ENCODE peak calls at places on chromosomes 4 and X, in five cellular contexts. P, R, W, L and S are unnamed samples.

GRCh38 chrX:120308558-120308957 is 2.7 kb downstream of the TMEM255A start:
- DNase-seq in P (no peak), R (no peak), W (no peak), L (peak), S (no peak)

GRCh38 chr4:26619784-26620183 is 35.9 kb downstream of the TBC1D19 start:
- DNase-seq in P (peak), R (no peak), W (no peak), L (no peak), S (no peak)

GRCh38 chrX:39705299-39705698 is 392.5 kb downstream of the BCOR start:
- DNase-seq in P (peak), R (peak), W (no peak), L (peak), S (no peak)

GRCh38 chr4:140789752-140790151 is 33.6 kb upstream of the TBC1D9 start:
- DNase-seq in P (peak), R (no peak), W (no peak), L (no peak), S (no peak)

GRCh38 chrX:14865201-14865600 is 7.7 kb downstream of the FANCB start:
- DNase-seq in P (peak), R (no peak), W (no peak), L (no peak), S (no peak)

GRCh38 chr4:38007645-38008044 is 47.4 kb downstream of the PTTG2 start:
- DNase-seq in P (no peak), R (no peak), W (no peak), L (no peak), S (no peak)

GRCh38 chr4:1172971-1173757 is 781 bp upstream of the SPON2 start:
- DNase-seq in P (peak), R (no peak), W (no peak), L (peak), S (no peak)

GRCh38 chrX:20545538-20545937 is 278.8 kb upstream of the RPS6KA3 start:
- DNase-seq in P (peak), R (no peak), W (no peak), L (no peak), S (no peak)

GRCh38 chrX:50747471-50747900 is 66.5 kb downstream of the SHROOM4 start:
- DNase-seq in P (peak), R (no peak), W (no peak), L (no peak), S (no peak)

GRCh38 chrX:130058667-130059066 is 51.6 kb downstream of the ELF4 start:
- DNase-seq in P (no peak), R (no peak), W (no peak), L (no peak), S (no peak)

GRCh38 chr4:138952405-138952804 is 63.2 kb upstream of the NOCT start:
- DNase-seq in P (peak), R (no peak), W (no peak), L (no peak), S (no peak)

GRCh38 chrX:52983526-52983925 is 25.2 kb upstream of the FAM156A start:
- DNase-seq in P (no peak), R (no peak), W (no peak), L (peak), S (no peak)

GRCh38 chr4:129614581-129614980 is 518.6 kb downstream of the C4orf33 start:
- DNase-seq in P (no peak), R (no peak), W (no peak), L (no peak), S (no peak)

GRCh38 chr4:4433941-4434340 is 47.0 kb downstream of the NSG1 start:
- DNase-seq in P (no peak), R (no peak), W (no peak), L (no peak), S (no peak)

GRCh38 chrX:20500171-20500865 is 233.6 kb upstream of the RPS6KA3 start:
- DNase-seq in P (no peak), R (no peak), W (no peak), L (no peak), S (no peak)

GRCh38 chrX:20263474-20263873 is 3.2 kb downstream of the RPS6KA3 start:
- DNase-seq in P (peak), R (no peak), W (no peak), L (no peak), S (no peak)

GRCh38 chrX:126137899-126138298 is 28.2 kb downstream of the DCAF12L2 start:
- DNase-seq in P (no peak), R (no peak), W (no peak), L (no peak), S (no peak)

GRCh38 chr4:1367936-1368289 is 20.9 kb downstream of the UVSSA start:
- DNase-seq in P (no peak), R (no peak), W (no peak), L (peak), S (no peak)

GRCh38 chr4:112378858-112379257 is 81.7 kb downstream of the ALPK1 start:
- DNase-seq in P (no peak), R (no peak), W (no peak), L (no peak), S (no peak)

GRCh38 chr4:179195887-179196286 is 1753.7 kb upstream of the AGA start:
- DNase-seq in P (no peak), R (no peak), W (no peak), L (no peak), S (no peak)

GRCh38 chr4:20195071-20195885 is 56.4 kb upstream of the SLIT2 start:
- DNase-seq in P (peak), R (no peak), W (no peak), L (no peak), S (no peak)

GRCh38 chrX:49812177-49812576 is 16.9 kb upstream of the PAGE4 start:
- DNase-seq in P (no peak), R (no peak), W (no peak), L (no peak), S (no peak)

GRCh38 chrX:69229436-69229835 is 64.2 kb upstream of the PJA1 start:
- DNase-seq in P (peak), R (no peak), W (no peak), L (no peak), S (no peak)

GRCh38 chrX:37800762-37801161 is 20.9 kb downstream of the CYBB start:
- DNase-seq in P (no peak), R (no peak), W (no peak), L (no peak), S (no peak)

GRCh38 chr4:40550900-40551546 is 78.6 kb downstream of the RBM47 start:
- DNase-seq in P (peak), R (no peak), W (no peak), L (no peak), S (no peak)

GRCh38 chr4:6425336-6425735 is 47.1 kb downstream of the PPP2R2C start:
- DNase-seq in P (no peak), R (no peak), W (no peak), L (no peak), S (no peak)

GRCh38 chr4:139144161-139144859 is 32.7 kb downstream of the ELF2 start:
- DNase-seq in P (peak), R (peak), W (no peak), L (peak), S (no peak)

GRCh38 chr4:181548873-181549541 is 694.2 kb upstream of the TENM3 start:
- DNase-seq in P (peak), R (no peak), W (no peak), L (no peak), S (no peak)

GRCh38 chrX:86946569-86946968 is 571.0 kb upstream of the KLHL4 start:
- DNase-seq in P (peak), R (no peak), W (no peak), L (no peak), S (no peak)

GRCh38 chr4:184386271-184386781 is 88.0 kb downstream of the IRF2 start:
- DNase-seq in P (no peak), R (no peak), W (no peak), L (no peak), S (no peak)

GRCh38 chr4:24070117-24070516 is 180.3 kb upstream of the PPARGC1A start:
- DNase-seq in P (peak), R (no peak), W (no peak), L (no peak), S (no peak)

GRCh38 chr4:144204431-144204830 is 63.9 kb upstream of the GYPA start:
- DNase-seq in P (no peak), R (no peak), W (no peak), L (no peak), S (no peak)

GRCh38 chr4:164874791-164875190 is 2.2 kb upstream of the APELA start:
- DNase-seq in P (no peak), R (no peak), W (no peak), L (no peak), S (no peak)

GRCh38 chr4:1211951-1212545 is 36.9 kb downstream of the CTBP1 start:
- DNase-seq in P (no peak), R (no peak), W (no peak), L (peak), S (no peak)

GRCh38 chrX:151697537-151697936 is 2.3 kb downstream of the PRRG3 start:
- DNase-seq in P (no peak), R (peak), W (no peak), L (no peak), S (no peak)

GRCh38 chr4:182916483-182917181 is 554 bp downstream of the DCTD start:
- DNase-seq in P (peak), R (peak), W (peak), L (peak), S (no peak)
- TF ChIP-seq POLR2A in P (peak), R (no peak), W (no peak), L (no peak), S (peak)

DNA sequence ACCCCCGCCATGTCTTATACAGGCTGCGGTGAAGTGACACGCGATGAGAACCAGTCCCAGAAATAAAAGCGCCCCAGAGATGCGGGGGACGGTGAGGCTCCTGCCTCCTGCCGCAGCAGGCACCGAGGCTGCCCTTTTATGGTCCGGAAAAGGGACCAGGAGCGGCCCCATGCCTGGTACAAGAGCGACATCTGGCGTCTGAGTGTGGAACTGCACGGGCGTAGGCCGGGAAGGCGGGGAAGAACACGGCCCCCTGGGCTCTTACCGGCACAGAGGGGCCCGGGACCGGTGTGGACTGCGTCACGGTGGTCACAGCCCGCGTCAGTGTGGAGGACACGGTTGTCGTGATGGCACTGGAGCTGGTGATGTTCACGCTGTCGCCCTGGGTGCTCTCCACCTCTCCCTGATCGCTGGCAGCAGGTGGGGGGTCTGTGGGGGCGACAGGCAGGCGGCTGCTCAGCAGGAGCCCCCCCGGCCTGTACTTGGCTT is 8.9 kb upstream of the RENBP start:
- DNase-seq in P (peak), R (no peak), W (no peak), L (peak), S (peak)
- TF ChIP-seq POLR2A in P (no peak), R (no peak), W (no peak), L (no peak), S (no peak)

GRCh38 chr4:151408630-151409469 is at the start of gene FHIP1A:
- DNase-seq in P (peak), R (peak), W (peak), L (peak), S (peak)
- TF ChIP-seq POLR2A in P (no peak), R (no peak), W (peak), L (peak), S (no peak)

DNA sequence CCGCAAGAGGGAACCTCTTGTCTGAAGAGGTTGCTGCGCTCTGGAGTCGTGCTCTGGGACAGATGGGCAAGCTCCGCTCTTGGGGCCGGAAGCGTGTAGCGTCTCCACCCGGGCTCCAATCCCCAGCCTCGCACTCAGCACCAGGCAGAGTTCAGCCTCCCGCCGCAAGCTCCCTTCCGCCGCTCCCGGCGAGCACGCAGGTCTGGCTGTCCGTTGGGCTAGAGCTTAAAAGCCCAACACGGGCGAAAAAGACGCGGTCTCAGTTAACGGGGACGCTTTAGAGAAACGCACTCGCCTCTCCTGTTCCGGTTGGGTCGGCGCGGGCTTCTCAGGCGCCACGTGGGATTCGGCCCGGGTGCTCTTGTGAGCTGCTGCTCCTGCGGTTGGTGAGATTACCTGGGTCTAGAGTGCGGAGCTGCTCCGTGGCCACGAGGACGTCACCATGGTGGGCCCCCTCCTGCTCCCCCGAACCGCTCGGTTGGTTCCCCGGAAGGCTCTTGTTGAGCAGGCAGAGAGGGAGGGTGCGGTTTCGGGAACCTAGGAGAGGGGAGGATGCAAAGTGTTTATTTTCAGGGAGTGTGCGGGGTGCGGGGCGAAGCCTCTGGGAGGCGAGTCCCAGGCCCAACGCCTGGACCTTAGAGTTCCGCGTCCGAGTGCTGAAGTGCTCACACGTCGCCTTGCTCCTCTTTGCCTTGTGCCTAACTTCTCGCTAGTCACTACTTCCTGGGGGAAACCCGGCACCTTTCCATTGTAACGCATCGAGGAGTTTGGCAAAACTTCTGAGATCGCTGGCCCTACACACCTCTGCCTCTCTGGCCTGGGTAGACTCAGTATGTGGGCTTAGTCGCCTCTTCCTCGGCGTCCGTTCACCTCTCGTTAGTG is at the start of gene TMA16:
- DNase-seq in P (peak), R (peak), W (peak), L (peak), S (peak)
- TF ChIP-seq POLR2A in P (peak), R (no peak), W (no peak), L (peak), S (peak)

GRCh38 chr4:120922390-120923200 is at the start of gene PRDM5:
- DNase-seq in P (peak), R (peak), W (no peak), L (peak), S (peak)

GRCh38 chr4:120923201-120923522 is 636 bp upstream of the PRDM5 start:
- DNase-seq in P (no peak), R (no peak), W (no peak), L (no peak), S (no peak)

GRCh38 chr4:120919358-120919757 is 3.2 kb downstream of the PRDM5 start:
- DNase-seq in P (no peak), R (no peak), W (no peak), L (no peak), S (no peak)

GRCh38 chr4:120920666-120921065 is 1.9 kb downstream of the PRDM5 start:
- DNase-seq in P (no peak), R (no peak), W (no peak), L (no peak), S (no peak)

DNA sequence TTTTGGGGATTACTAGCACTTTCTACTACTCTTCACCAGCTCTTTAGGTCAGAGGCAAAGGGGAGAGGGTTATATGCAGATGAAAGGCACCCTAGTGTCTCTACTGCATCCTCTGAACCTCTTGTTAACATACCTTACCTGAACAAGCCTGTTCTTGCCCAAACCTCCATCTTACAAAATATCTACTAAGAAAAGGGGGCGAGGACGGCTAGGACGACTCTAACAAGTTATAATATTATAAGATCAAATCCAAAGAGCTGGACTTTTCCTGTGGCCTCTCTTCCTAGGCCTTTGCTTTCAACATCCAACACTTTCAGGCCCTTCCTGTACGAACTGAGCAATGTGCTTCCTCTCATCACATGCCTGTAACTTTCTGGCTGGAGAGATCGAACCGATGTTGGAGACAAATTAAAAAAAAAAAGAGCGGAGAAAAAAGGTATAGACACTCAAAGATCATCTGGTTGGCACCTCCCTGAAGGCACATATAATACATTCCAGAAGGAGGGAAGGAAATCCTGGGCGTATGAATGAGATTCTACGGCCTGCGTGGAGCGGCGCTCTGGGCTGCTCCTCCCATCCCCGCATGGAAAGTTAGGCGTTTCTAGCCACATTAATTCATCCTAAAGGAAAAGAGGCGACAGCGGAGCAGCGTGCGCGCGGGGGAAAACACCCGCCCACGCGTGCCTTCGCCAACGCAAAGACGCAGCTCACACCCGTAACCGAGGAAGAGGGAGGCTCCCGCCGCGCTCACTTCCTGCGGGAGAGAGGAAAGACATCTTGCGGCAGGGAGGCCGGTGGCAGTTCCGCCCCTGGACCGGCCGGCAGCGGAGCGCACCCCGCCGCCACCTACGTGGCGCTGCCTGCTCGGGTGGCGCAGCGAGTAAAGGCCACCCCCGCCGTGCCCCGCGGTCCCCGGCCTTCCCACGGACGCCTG is 803 bp downstream of the PRDM5 start:
- DNase-seq in P (peak), R (peak), W (no peak), L (peak), S (no peak)
- TF ChIP-seq POLR2A in P (peak), R (no peak), W (no peak), L (no peak), S (no peak)

GRCh38 chrX:154408659-154409221 is 314 bp downstream of the DNASE1L1 start:
- DNase-seq in P (no peak), R (no peak), W (no peak), L (no peak), S (no peak)
- TF ChIP-seq POLR2A in P (peak), R (no peak), W (no peak), L (no peak), S (no peak)

GRCh38 chr4:78551420-78552351 is at the start of gene ANXA3:
- DNase-seq in P (no peak), R (no peak), W (no peak), L (peak), S (peak)
- TF ChIP-seq POLR2A in P (no peak), R (no peak), W (no peak), L (no peak), S (no peak)